ENCODE peak calls at places on chromosomes 4 and X, in five cellular contexts. G, Y, M, W and P are unnamed samples.
A peak's percentile ranks its signal among the peaks of the same experiment; 100 is the strongest.

GRCh38 chrX:41137589-41137988 is 52.3 kb downstream of the USP9X start:
- DNase-seq in Y (no peak), G (no peak), W (no peak), M (no peak), P (no peak)

GRCh38 chrX:106479920-106480319 is 131.9 kb upstream of the RADX start:
- DNase-seq in Y (no peak), W (no peak), G (no peak), M (no peak), P (no peak)

GRCh38 chr4:143558823-143559756 is 45.6 kb downstream of the SMARCA5 start:
- DNase-seq in Y (no peak), W (peak; percentile 50), M (peak; percentile 86), G (peak; percentile 84), P (no peak)

GRCh38 chr4:104979083-104979760 is 167.5 kb upstream of the TET2 start:
- DNase-seq in G (no peak), Y (no peak), M (peak; percentile 37), W (no peak), P (no peak)

GRCh38 chr4:148778980-148779675 is 336.9 kb upstream of the NR3C2 start:
- DNase-seq in G (no peak), W (no peak), Y (no peak), M (no peak), P (no peak)

GRCh38 chr4:182770259-182770968 is 146.8 kb downstream of the DCTD start:
- DNase-seq in W (no peak), M (no peak), G (no peak), Y (no peak), P (no peak)

GRCh38 chr4:13633671-13634070 is 6.1 kb upstream of the BOD1L1 start:
- DNase-seq in W (no peak), Y (no peak), G (no peak), M (no peak), P (no peak)

GRCh38 chr4:1326751-1327525 is 20.1 kb upstream of the UVSSA start:
- DNase-seq in M (no peak), Y (no peak), W (no peak), G (no peak), P (no peak)

GRCh38 chr4:8236920-8237195 is 32.7 kb upstream of the HTRA3 start:
- DNase-seq in M (no peak), W (no peak), G (no peak), Y (no peak), P (no peak)

GRCh38 chrX:20224814-20225487 is 41.8 kb downstream of the RPS6KA3 start:
- DNase-seq in Y (no peak), G (no peak), W (peak; percentile 35), M (no peak), P (no peak)

GRCh38 chrX:149511081-149511480 is 6.0 kb upstream of the IDS start:
- DNase-seq in Y (no peak), M (no peak), W (no peak), G (no peak), P (no peak)

GRCh38 chrX:10041383-10041782 is 74.2 kb downstream of the CLDN34 start:
- DNase-seq in G (no peak), M (no peak), W (no peak), Y (no peak), P (no peak)

GRCh38 chr4:17347445-17347844 is 164.4 kb downstream of the QDPR start:
- DNase-seq in G (peak; percentile 46), M (peak; percentile 39), Y (peak; percentile 17), W (no peak), P (peak; percentile 47)

GRCh38 chr4:113303315-113303714 is 253.9 kb downstream of the ANK2 start:
- DNase-seq in G (no peak), W (no peak), Y (no peak), M (no peak), P (no peak)

GRCh38 chr4:168631241-168632151 is 134.6 kb downstream of the PALLD start:
- DNase-seq in M (no peak), W (no peak), Y (no peak), G (peak; percentile 87), P (peak; percentile 71)

GRCh38 chr4:10171055-10171454 is 54.5 kb upstream of the WDR1 start:
- DNase-seq in M (no peak), Y (no peak), W (no peak), G (no peak), P (no peak)

GRCh38 chr4:10175626-10176025 is 59.0 kb upstream of the WDR1 start:
- DNase-seq in M (no peak), W (no peak), Y (no peak), G (no peak), P (no peak)

GRCh38 chr4:10172278-10173038 is 55.9 kb upstream of the WDR1 start:
- DNase-seq in M (no peak), Y (no peak), G (no peak), W (no peak), P (no peak)

GRCh38 chr4:10173754-10174749 is 57.5 kb upstream of the WDR1 start:
- DNase-seq in M (no peak), W (no peak), Y (no peak), G (no peak), P (no peak)

GRCh38 chr4:10173039-10173753 is 56.6 kb upstream of the WDR1 start:
- DNase-seq in M (no peak), G (no peak), W (no peak), Y (peak; percentile 84), P (no peak)
- TF ChIP-seq FOXM1 in M (no peak), G (no peak), W (no peak), Y (no peak), P (no peak)

DNA sequence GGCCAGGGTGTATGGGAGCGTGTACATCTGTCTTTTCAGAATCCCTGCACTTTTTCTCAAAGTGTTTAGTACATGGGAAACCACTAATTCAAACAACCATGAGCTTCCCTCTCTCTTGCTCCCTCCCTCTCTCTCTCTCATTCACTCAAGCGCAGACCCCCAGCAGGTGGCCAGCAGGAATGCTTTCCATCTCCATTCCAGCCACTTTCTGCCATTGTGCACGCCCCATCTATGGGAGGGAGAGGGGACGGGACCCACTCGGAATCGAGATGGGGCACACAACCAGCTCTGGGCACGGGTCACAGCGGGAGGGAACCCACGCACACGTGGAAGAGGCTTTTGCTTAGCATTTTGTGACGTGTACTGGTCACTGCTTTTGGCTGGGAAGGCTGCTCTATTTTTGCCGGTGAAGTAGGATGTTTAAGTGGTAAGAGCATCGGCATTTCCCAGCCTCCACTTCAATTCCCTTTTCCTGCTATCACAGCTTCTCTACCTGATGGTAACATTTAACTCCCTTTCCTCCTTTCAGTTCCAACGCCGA is 84.3 kb downstream of the IRF2 start:
- DNase-seq in G (no peak), M (no peak), W (no peak), Y (no peak), P (no peak)
- TF ChIP-seq FOXM1 in G (no peak), M (no peak), W (no peak), Y (no peak), P (no peak)

DNA sequence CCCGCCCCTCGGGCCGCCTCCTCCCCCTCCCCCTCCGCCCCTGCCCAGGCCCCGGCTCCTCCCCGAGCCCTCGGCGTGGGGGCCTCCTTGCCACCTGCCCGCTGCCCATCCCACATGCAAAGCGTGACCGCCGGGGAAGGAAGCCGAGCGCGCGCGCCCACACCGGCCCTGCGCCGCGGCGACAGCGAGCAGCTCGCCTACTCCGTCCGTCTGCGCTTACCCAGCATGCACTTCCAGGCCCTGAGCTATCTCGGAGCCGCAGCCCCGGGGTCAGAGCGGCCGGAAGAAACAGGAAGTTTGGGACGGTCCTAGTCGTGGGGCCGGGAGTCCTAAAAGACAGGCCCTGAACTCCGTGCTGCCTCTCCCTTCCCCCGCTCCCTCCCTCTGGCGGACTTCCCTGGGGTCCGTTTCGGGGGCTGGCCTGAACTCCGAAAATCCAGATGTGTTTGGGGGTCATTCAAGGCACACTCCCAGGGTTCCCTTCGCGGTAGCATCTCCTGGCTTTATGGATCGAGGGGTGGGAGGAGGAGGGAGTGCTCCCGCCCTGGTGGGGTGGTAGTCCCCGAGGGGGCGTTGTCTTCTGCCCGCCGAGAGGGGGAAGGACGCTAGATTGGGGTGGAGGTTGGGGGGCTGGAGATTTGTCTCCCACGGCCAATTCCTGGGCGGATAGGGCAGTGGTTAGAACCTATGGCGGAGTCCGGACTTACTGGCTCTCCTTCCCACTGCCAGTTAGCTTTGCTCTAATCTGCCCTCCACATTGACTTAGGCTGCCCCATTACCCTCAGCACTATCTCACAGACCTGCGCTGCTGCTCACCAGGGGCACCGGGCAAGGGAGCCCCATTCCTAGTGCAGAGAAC is 25.0 kb upstream of the BCORL1 start:
- DNase-seq in W (peak; percentile 34), G (peak; percentile 84), M (no peak), Y (peak; percentile 80), P (peak; percentile 85)
- TF ChIP-seq FOXM1 in W (no peak), G (no peak), M (no peak), Y (no peak), P (no peak)

DNA sequence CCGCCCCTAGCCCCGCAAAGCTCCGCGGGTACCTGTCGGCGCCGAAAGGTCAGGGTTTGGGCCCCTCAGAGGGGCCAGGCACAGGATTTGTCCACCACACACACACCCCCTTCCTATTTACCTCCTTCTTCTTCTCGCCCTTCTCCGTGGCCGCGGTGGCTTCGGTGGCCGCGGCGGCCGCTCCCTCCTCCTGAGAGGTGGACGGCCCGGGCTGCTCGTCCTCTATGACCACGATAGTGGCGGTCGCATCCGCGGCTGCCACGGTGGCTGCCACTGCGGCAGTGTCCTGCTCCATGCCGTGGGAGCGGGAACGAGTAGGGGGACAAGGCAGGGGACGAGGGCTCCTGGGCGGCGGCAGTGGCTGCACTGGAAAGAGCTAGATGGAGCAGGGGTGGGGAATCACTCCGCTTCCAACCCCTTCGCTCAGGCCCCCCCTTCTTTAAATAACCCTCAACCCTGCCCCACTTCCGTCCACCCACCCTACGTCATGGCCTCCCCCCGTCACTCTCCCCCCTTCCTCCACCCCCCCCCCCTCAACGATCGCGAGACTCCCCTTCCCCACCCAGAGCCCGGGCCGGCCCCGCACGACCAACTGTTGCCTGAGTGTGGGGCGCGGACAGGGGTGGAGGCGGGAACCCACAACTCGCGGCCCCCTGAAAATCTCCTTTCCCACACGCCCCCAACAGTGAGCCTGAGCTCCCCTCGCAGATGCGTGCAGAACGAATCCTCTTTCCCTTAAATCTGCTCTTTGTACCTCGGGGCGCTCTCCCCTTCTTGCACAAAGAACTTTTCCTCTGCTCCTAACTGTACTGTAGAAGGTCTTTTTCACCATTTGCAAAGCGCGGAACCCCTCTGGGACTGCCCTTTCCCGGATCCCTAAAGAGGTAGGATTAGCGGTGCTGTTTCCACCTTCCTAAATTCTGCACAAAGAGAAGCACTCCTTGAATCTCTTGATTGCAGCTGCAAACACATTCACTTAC is at the start of gene SMARCA1:
- DNase-seq in W (no peak), M (peak; percentile 65), G (peak; percentile 91), Y (peak; percentile 20), P (peak; percentile 68)
- TF ChIP-seq FOXM1 in W (no peak), M (no peak), G (no peak), Y (no peak), P (no peak)

GRCh38 chr4:54683616-54684346 is 26.0 kb downstream of the KIT start:
- DNase-seq in G (no peak), W (no peak), Y (no peak), M (peak; percentile 13), P (no peak)
- TF ChIP-seq FOXM1 in G (no peak), W (no peak), Y (no peak), M (no peak), P (no peak)